ENCODE peak calls at places on chromosomes 3 and 15, in four cellular contexts. W is GM12878, G is HCT116, Q is HepG2. R is an unnamed sample.

GRCh38 chr3:195769551-195769950 is 42.2 kb downstream of the MUC4 start:
- DNase-seq in G (no peak), Q (no peak), W (no peak), R (no peak)

GRCh38 chr15:62241135-62241770 is 76.2 kb upstream of the C2CD4B start:
- DNase-seq in W (no peak), G (peak; percentile 36), Q (peak; percentile 32), R (no peak)

GRCh38 chr15:31554261-31554660 is 227.6 kb downstream of the KLF13 start:
- DNase-seq in G (no peak), W (no peak), Q (no peak), R (no peak)

GRCh38 chr3:149816986-149817385 is 4.0 kb downstream of the RNF13 start:
- DNase-seq in G (no peak), Q (no peak), W (no peak), R (no peak)

GRCh38 chr3:148147896-148148295 is 549.8 kb upstream of the AGTR1 start:
- DNase-seq in W (no peak), Q (no peak), G (no peak), R (no peak)

GRCh38 chr3:34016925-34017592 is 218.6 kb downstream of the PDCD6IP start:
- DNase-seq in Q (no peak), G (no peak), W (peak; percentile 50), R (no peak)

GRCh38 chr3:36650271-36650671 is 114.1 kb downstream of the DCLK3 start:
- DNase-seq in W (no peak), G (no peak), Q (no peak), R (no peak)

GRCh38 chr3:105967117-105967516 is 98.3 kb upstream of the CBLB start:
- DNase-seq in Q (no peak), G (no peak), W (no peak), R (no peak)

GRCh38 chr15:25783607-25784131 is 79.5 kb downstream of the ATP10A start:
- DNase-seq in G (no peak), Q (no peak), W (no peak), R (no peak)

GRCh38 chr15:80636675-80637074 is 58.4 kb upstream of the ABHD17C start:
- DNase-seq in W (no peak), G (no peak), Q (peak; percentile 12), R (no peak)

GRCh38 chr3:8743911-8744310 is 10.3 kb downstream of the CAV3 start:
- DNase-seq in Q (no peak), W (no peak), G (no peak), R (no peak)

GRCh38 chr3:8749316-8749715 is 15.7 kb downstream of the CAV3 start:
- DNase-seq in G (no peak), Q (no peak), W (no peak), R (no peak)

GRCh38 chr3:8745619-8746370 is 12.2 kb downstream of the CAV3 start:
- DNase-seq in W (no peak), G (no peak), Q (no peak), R (no peak)

GRCh38 chr3:8742921-8743605 is 9.5 kb downstream of the CAV3 start:
- DNase-seq in G (no peak), W (no peak), Q (no peak), R (no peak)

GRCh38 chr3:8746780-8747345 is 13.3 kb downstream of the CAV3 start:
- DNase-seq in Q (no peak), G (no peak), W (no peak), R (no peak)
- H3K27ac ChIP-seq in Q (no peak overlapping the region), G (no peak overlapping the region), W (no peak overlapping the region), R (no peak overlapping the region)

DNA sequence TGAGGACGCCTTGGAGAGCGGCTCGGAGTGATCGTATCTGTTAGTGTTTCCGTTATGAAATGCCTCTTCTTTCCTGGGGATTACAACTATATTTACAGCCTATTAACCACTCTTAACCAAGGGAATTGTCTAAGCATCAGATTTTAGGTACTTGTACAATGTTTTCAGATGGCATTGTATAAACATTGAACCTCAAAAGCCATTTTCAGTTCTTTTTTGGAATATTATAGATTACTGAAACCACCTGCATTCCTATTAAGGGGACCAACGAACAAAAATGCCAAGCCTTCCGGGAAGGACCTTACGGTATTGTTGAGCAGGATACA is 1.1 kb downstream of the NEO1 start:
- DNase-seq in G (no peak), W (no peak), Q (no peak), R (no peak)
- TF ChIP-seq REST in G (no peak), W (no peak), Q (no peak), R (no peak)

GRCh38 chr3:69869021-69869420 is 129.8 kb downstream of the MITF start:
- DNase-seq in Q (no peak), G (no peak), W (no peak), R (no peak)

GRCh38 chr3:69867941-69868505 is 128.8 kb downstream of the MITF start:
- DNase-seq in W (no peak), G (no peak), Q (no peak), R (no peak)

GRCh38 chr3:69865920-69866679 is 126.8 kb downstream of the MITF start:
- DNase-seq in G (no peak), W (no peak), Q (no peak), R (no peak)

GRCh38 chr3:69864751-69865150 is 125.5 kb downstream of the MITF start:
- DNase-seq in Q (no peak), G (no peak), W (no peak), R (no peak)

DNA sequence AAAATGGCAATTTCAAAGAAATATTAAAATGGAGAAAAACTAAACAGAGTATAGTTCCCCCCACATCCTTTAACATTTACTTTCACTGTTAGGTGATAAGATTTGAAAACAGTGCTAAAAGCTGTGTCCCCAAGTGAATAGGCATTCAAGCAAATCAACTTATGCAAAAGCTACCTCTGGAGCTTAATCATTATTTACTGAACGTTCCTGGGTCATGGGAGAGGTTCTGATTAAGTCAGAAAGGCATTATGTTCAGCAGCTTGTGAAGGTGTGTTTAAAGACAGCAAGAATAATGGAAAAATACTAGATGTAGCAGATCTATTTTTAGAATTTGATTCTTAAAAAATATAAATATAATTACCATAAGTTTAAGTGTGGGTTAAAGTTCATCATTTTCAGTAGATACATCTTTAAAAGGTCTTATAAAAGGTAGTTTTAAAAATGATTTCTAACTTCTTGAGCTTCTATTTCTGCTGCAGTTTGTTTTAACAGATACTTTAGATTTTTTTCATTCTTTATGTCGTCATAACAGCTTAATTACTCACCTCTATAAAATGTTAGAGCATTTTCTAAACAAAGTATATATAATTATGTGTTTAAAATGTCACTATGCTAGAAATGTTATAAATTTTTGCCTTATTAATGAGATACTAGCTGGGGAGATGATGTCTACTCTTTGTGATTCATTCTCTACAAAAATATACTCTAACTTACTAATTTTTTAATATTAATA is 127.9 kb downstream of the MITF start:
- DNase-seq in G (no peak), Q (no peak), W (no peak), R (no peak)
- TF ChIP-seq SIN3A in G (no peak), Q (no peak), W (no peak), R (no peak)

DNA sequence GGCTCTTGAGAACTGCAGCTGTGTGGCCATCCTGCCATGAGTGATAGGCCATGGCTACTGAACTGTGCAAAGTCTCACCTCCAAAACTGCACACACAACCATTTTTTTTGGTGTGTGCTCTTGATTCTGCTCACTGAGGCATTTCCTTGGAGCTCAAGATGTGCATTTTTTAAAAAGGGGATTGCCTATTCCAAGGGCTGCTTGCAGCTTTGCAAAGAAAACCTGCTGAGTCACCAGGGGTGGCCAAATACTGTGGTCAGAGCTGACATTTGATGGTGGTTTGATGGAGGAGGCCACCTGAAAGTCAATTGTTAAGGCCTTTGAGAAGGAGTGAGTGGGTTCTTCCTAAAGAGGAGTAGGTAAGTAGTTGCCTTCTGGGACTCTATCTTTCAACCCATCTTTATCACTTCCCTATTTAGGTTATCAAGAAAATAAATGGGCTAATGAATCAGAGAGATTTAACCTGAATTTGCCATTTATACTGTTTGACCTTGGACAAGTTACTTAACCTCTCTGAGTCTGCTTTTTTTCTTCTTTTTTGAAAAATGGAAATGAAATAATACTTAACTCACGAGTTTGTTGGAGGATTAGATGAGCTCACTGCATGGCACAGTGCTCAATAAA is 87.9 kb downstream of the CHST2 start:
- DNase-seq in G (no peak), Q (no peak), W (peak; percentile 95), R (no peak)
- H3K27ac ChIP-seq in G (no peak overlapping the region), Q (no peak overlapping the region), W (peak overlapping the region; percentile 62), R (no peak overlapping the region)

GRCh38 chr15:66608159-66608558 is 42.4 kb upstream of the LCTL start:
- DNase-seq in Q (no peak), W (no peak), G (no peak), R (no peak)

GRCh38 chr15:66614456-66615174 is 48.8 kb upstream of the LCTL start:
- DNase-seq in G (no peak), W (no peak), Q (no peak), R (no peak)

GRCh38 chr15:66609876-66610275 is 44.1 kb upstream of the LCTL start:
- DNase-seq in Q (no peak), W (no peak), G (no peak), R (no peak)

GRCh38 chr15:66613743-66614142 is 47.9 kb upstream of the LCTL start:
- DNase-seq in Q (no peak), G (no peak), W (no peak), R (no peak)

DNA sequence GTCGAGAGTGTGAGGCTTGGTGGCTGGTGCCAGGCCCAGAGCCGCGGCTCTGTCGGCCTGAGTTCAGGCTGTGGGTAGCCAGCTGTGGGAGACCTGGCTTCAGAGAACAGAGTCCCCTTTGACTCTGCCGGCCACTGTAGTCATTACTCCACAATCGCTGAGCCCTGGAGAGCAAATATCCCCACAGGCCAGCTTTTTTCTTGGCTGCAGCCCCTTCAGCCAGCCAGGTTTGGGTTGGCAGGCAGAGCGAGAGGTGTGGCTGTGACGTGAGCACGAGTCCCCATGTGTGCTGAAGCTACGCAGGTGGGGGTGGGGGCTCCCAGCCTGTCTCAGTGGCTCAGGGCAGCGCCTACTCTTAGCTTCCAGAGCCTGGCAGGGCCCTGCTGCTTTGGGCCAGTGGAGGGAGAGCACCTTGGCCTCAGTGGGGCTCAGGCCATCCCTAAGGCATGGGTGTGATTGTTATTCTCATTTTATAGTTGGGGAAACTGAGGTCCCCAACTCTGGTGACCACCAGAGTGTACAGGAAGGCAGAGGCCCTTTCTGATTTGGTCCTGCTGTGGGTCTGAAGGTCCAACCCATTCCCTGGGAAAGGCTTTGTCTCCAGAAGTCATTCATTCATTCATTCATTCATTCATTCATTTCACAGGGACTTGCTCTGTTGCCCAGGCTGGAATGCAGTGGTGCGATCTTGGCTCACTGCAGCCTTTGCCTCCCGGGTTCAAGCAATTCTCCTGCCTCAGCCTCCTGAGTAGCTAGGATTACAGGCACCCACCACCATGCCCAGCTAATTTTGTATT is 45.7 kb upstream of the LCTL start:
- DNase-seq in G (no peak), Q (peak; percentile 81), W (no peak), R (no peak)
- TF ChIP-seq REST in G (no peak), Q (no peak), W (no peak), R (no peak)

GRCh38 chr15:92629975-92630626 is 25.5 kb downstream of the FAM174B start:
- DNase-seq in Q (no peak), G (no peak), W (no peak), R (no peak)
- TF ChIP-seq SIN3A in Q (no peak), G (no peak), W (no peak), R (no peak)